ENCODE peak calls at places on chromosomes 4 and X, in four cellular contexts. One of them, this sample, is unnamed.

GRCh38 chrX:100449696-100450606 is 39.9 kb upstream of the PCDH19 start:
- DNase-seq in uterus: no peak
- DNase-seq in ovary: no peak
- DNase-seq in heart left ventricle: peak
- DNase-seq in this sample: no peak

GRCh38 chr4:71380721-71381120 is 41.9 kb downstream of the SLC4A4 start:
- DNase-seq in uterus: no peak
- DNase-seq in ovary: no peak
- DNase-seq in heart left ventricle: no peak
- DNase-seq in this sample: no peak

GRCh38 chr4:112327950-112328349 is 30.8 kb downstream of the ALPK1 start:
- DNase-seq in uterus: no peak
- DNase-seq in ovary: no peak
- DNase-seq in heart left ventricle: no peak
- DNase-seq in this sample: no peak

GRCh38 chr4:69054578-69055200 is 41.6 kb upstream of the UGT2B7 start:
- DNase-seq in uterus: no peak
- DNase-seq in ovary: no peak
- DNase-seq in heart left ventricle: no peak
- DNase-seq in this sample: no peak

GRCh38 chrX:92213781-92214180 is 434.6 kb downstream of the PCDH11X start:
- DNase-seq in uterus: no peak
- DNase-seq in ovary: no peak
- DNase-seq in heart left ventricle: no peak
- DNase-seq in this sample: no peak

GRCh38 chr4:128516568-128516967 is 229.0 kb upstream of the PGRMC2 start:
- DNase-seq in uterus: no peak
- DNase-seq in ovary: no peak
- DNase-seq in heart left ventricle: no peak
- DNase-seq in this sample: no peak

GRCh38 chr4:68259191-68259590 is 13.7 kb upstream of the TMPRSS11B start:
- DNase-seq in uterus: no peak
- DNase-seq in ovary: no peak
- DNase-seq in heart left ventricle: no peak
- DNase-seq in this sample: no peak

GRCh38 chr4:69066945-69067344 is 29.3 kb upstream of the UGT2B7 start:
- DNase-seq in uterus: no peak
- DNase-seq in ovary: no peak
- DNase-seq in heart left ventricle: no peak
- DNase-seq in this sample: no peak

GRCh38 chr4:90328558-90328957 is 201.4 kb downstream of the CCSER1 start:
- DNase-seq in uterus: no peak
- DNase-seq in ovary: no peak
- DNase-seq in heart left ventricle: no peak
- DNase-seq in this sample: peak

GRCh38 chr4:7364979-7365378 is 69.8 kb downstream of the PSAPL1 start:
- DNase-seq in uterus: no peak
- DNase-seq in ovary: no peak
- DNase-seq in heart left ventricle: peak
- DNase-seq in this sample: no peak

GRCh38 chr4:88018471-88018870 is 11.0 kb downstream of the PKD2 start:
- DNase-seq in uterus: peak
- DNase-seq in ovary: no peak
- DNase-seq in heart left ventricle: no peak
- DNase-seq in this sample: peak

GRCh38 chr4:173910911-173911310 is 372.6 kb downstream of the FBXO8 start:
- DNase-seq in uterus: no peak
- DNase-seq in ovary: no peak
- DNase-seq in heart left ventricle: no peak
- DNase-seq in this sample: no peak

GRCh38 chr4:84632092-84632491 is 49.2 kb downstream of the CDS1 start:
- DNase-seq in uterus: no peak
- DNase-seq in ovary: no peak
- DNase-seq in heart left ventricle: no peak
- DNase-seq in this sample: no peak

GRCh38 chr4:73099143-73099542 is 29.6 kb upstream of the COX18 start:
- DNase-seq in uterus: no peak
- DNase-seq in ovary: no peak
- DNase-seq in heart left ventricle: no peak
- DNase-seq in this sample: no peak

GRCh38 chr4:38060829-38061431 is 100.7 kb downstream of the PTTG2 start:
- DNase-seq in uterus: no peak
- DNase-seq in ovary: no peak
- DNase-seq in heart left ventricle: no peak
- DNase-seq in this sample: no peak

GRCh38 chrX:42771836-42772335 is 6.1 kb downstream of the PPP1R2C start:
- DNase-seq in uterus: no peak
- DNase-seq in ovary: no peak
- DNase-seq in heart left ventricle: no peak
- DNase-seq in this sample: no peak

GRCh38 chr4:10239982-10240654 is 123.5 kb upstream of the WDR1 start:
- DNase-seq in uterus: no peak
- DNase-seq in ovary: no peak
- DNase-seq in heart left ventricle: no peak
- DNase-seq in this sample: no peak

GRCh38 chr4:180134116-180134866 is 2108.9 kb upstream of the TENM3 start:
- DNase-seq in uterus: no peak
- DNase-seq in ovary: no peak
- DNase-seq in heart left ventricle: no peak
- DNase-seq in this sample: peak

DNA sequence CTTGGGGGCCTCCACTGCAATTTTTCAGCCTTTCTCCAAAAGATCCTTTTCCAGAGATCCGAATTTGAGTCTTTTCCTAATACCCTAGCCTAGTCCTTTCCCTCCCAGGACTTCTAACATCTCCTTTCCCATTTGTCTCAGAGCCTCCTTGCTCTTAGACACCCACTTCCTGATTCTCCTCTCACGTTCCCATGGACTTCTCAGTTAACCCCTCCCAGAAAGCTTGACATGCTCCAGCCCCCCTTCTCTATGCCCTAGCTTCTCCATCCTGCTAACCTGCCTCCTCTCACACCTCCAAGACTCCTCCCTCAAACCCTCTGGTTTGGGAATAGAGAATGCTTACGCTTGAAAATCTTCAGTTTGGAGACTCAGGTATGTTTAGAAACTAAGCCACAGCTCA is 2.5 kb downstream of the UBA1 start:
- DNase-seq in uterus: no peak
- DNase-seq in ovary: no peak
- DNase-seq in heart left ventricle: no peak
- DNase-seq in this sample: no peak
- H3K4me3 ChIP-seq in uterus: no peak
- H3K4me3 ChIP-seq in ovary: peak
- H3K4me3 ChIP-seq in heart left ventricle: peak
- H3K4me3 ChIP-seq in this sample: no peak

GRCh38 chrX:53281321-53281822 is at the start of gene IQSEC2:
- DNase-seq in uterus: peak
- DNase-seq in ovary: peak
- DNase-seq in heart left ventricle: peak
- DNase-seq in this sample: peak
- TF ChIP-seq POLR2A in uterus: no peak
- TF ChIP-seq POLR2A in ovary: peak
- TF ChIP-seq POLR2A in heart left ventricle: peak
- TF ChIP-seq POLR2A in this sample: no peak

DNA sequence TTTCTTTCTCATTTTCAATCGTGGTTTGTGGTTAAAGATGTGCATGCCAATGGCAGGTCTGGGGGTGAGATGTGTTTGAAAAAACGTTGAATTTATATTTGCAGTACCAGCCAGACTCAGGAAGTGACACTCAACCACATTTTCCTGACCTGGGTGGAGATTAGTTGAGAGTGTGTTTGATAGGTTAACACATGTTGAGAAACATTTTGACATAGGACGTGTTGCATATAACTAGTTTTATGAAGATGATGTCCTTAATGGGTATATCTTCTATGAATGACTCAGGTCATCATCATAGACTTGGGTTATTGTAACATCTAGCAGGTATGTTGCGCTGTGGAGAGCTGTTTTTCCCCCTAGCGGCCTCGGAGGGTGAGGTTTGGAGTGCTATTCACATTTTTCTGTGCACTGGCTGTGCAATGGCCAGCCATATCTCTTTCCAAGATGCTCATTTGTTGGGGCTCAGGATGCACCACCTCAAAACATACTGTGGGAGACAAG is 21.7 kb upstream of the CD38 start:
- DNase-seq in uterus: no peak
- DNase-seq in ovary: no peak
- DNase-seq in heart left ventricle: no peak
- DNase-seq in this sample: no peak
- TF ChIP-seq CTCF in uterus: no peak
- TF ChIP-seq CTCF in ovary: no peak
- TF ChIP-seq CTCF in heart left ventricle: no peak
- TF ChIP-seq CTCF in this sample: no peak

GRCh38 chrX:153643431-153644351 is 3.3 kb upstream of the DUSP9 start:
- DNase-seq in uterus: no peak
- DNase-seq in ovary: no peak
- DNase-seq in heart left ventricle: peak
- DNase-seq in this sample: peak
- H3K4me3 ChIP-seq in uterus: no peak
- H3K4me3 ChIP-seq in ovary: no peak
- H3K4me3 ChIP-seq in heart left ventricle: peak
- H3K4me3 ChIP-seq in this sample: no peak